ENCODE peak calls at places on chromosomes 16 and 17, in seven cellular contexts. One of them, this sample, is unnamed. For H3K36me3, the result is how much of the 10 kb centered on the place peaks cover.

GRCh38 chr16:15785386-15786059 is 71.3 kb downstream of the MYH11 start:
- DNase-seq in MG63: no peak
- DNase-seq in stomach: no peak
- DNase-seq in iPS DF 6.9: no peak
- DNase-seq in tibial nerve: no peak
- DNase-seq in heart left ventricle: no peak
- DNase-seq in neuronal stem cell: no peak
- DNase-seq in this sample: no peak

GRCh38 chr16:87358250-87358649 is 25.3 kb downstream of the FBXO31 start:
- DNase-seq in neuronal stem cell: no peak
- DNase-seq in MG63: no peak
- DNase-seq in tibial nerve: no peak
- DNase-seq in iPS DF 6.9: no peak
- DNase-seq in heart left ventricle: no peak
- DNase-seq in stomach: no peak
- DNase-seq in this sample: no peak

GRCh38 chr16:22318690-22319358 is 21.6 kb downstream of the POLR3E start:
- DNase-seq in iPS DF 6.9: no peak
- DNase-seq in MG63: peak
- DNase-seq in tibial nerve: peak
- DNase-seq in heart left ventricle: no peak
- DNase-seq in stomach: peak
- DNase-seq in neuronal stem cell: no peak
- DNase-seq in this sample: no peak

GRCh38 chr16:56294014-56294413 is 102.7 kb downstream of the GNAO1 start:
- DNase-seq in heart left ventricle: no peak
- DNase-seq in tibial nerve: no peak
- DNase-seq in neuronal stem cell: no peak
- DNase-seq in MG63: no peak
- DNase-seq in iPS DF 6.9: no peak
- DNase-seq in stomach: no peak
- DNase-seq in this sample: no peak

GRCh38 chr16:68380676-68381362 is 67.5 kb downstream of the SMPD3 start:
- DNase-seq in stomach: no peak
- DNase-seq in iPS DF 6.9: no peak
- DNase-seq in neuronal stem cell: no peak
- DNase-seq in MG63: no peak
- DNase-seq in tibial nerve: no peak
- DNase-seq in heart left ventricle: no peak
- DNase-seq in this sample: no peak

GRCh38 chr17:42120161-42121065 is 754 bp downstream of the KAT2A start:
- DNase-seq in heart left ventricle: no peak
- DNase-seq in neuronal stem cell: no peak
- DNase-seq in iPS DF 6.9: no peak
- DNase-seq in stomach: no peak
- DNase-seq in tibial nerve: no peak
- DNase-seq in MG63: peak
- DNase-seq in this sample: no peak

GRCh38 chr17:58918879-58919278 is 163.2 kb downstream of the PPM1E start:
- DNase-seq in neuronal stem cell: no peak
- DNase-seq in stomach: no peak
- DNase-seq in iPS DF 6.9: no peak
- DNase-seq in tibial nerve: no peak
- DNase-seq in MG63: no peak
- DNase-seq in heart left ventricle: no peak
- DNase-seq in this sample: no peak

GRCh38 chr17:16975266-16975651 is 3.3 kb upstream of the TNFRSF13B start:
- DNase-seq in tibial nerve: no peak
- DNase-seq in stomach: no peak
- DNase-seq in MG63: no peak
- DNase-seq in iPS DF 6.9: no peak
- DNase-seq in neuronal stem cell: no peak
- DNase-seq in heart left ventricle: no peak
- DNase-seq in this sample: no peak

GRCh38 chr16:16050106-16050505 is 100.7 kb downstream of the ABCC1 start:
- DNase-seq in MG63: no peak
- DNase-seq in heart left ventricle: no peak
- DNase-seq in iPS DF 6.9: no peak
- DNase-seq in stomach: no peak
- DNase-seq in tibial nerve: no peak
- DNase-seq in neuronal stem cell: no peak
- DNase-seq in this sample: no peak

GRCh38 chr16:2154533-2155090 is 970 bp upstream of the TRAF7 start:
- DNase-seq in tibial nerve: no peak
- DNase-seq in stomach: no peak
- DNase-seq in neuronal stem cell: no peak
- DNase-seq in MG63: no peak
- DNase-seq in iPS DF 6.9: no peak
- DNase-seq in heart left ventricle: no peak
- DNase-seq in this sample: no peak

GRCh38 chr16:65002265-65002664 is 119.6 kb downstream of the CDH11 start:
- DNase-seq in iPS DF 6.9: no peak
- DNase-seq in MG63: no peak
- DNase-seq in heart left ventricle: no peak
- DNase-seq in neuronal stem cell: no peak
- DNase-seq in tibial nerve: no peak
- DNase-seq in stomach: no peak
- DNase-seq in this sample: no peak
- H3K36me3 ChIP-seq in iPS DF 6.9: under half
- H3K36me3 ChIP-seq in MG63: under half
- H3K36me3 ChIP-seq in heart left ventricle: under half
- H3K36me3 ChIP-seq in neuronal stem cell: under half
- H3K36me3 ChIP-seq in tibial nerve: half or more
- H3K36me3 ChIP-seq in stomach: under half
- H3K36me3 ChIP-seq in this sample: under half

DNA sequence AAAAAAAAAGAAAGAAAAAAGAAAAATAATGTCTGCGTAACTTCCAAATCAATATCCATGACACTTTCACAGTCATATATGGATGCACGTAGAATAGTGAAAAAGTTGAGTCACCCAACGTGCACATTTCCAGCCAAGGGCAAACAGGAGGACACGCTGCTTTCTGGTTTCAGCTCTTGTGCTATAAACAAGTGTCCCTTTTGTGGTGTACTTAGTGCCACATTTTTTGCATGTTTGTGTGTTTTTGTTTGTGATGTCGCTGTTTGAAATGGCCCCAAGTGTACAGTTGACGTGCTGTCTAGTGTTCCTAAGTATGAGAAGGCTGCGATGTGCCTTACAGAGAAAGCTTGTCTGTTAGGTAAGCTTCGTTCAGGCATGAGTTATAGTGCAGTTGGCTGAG is 2.9 kb downstream of the CHD9 start:
- DNase-seq in stomach: no peak
- DNase-seq in neuronal stem cell: no peak
- DNase-seq in heart left ventricle: no peak
- DNase-seq in iPS DF 6.9: no peak
- DNase-seq in tibial nerve: no peak
- DNase-seq in MG63: no peak
- DNase-seq in this sample: no peak
- H3K36me3 ChIP-seq in stomach: under half
- H3K36me3 ChIP-seq in neuronal stem cell: under half
- H3K36me3 ChIP-seq in heart left ventricle: under half
- H3K36me3 ChIP-seq in iPS DF 6.9: under half
- H3K36me3 ChIP-seq in tibial nerve: under half
- H3K36me3 ChIP-seq in MG63: under half
- H3K36me3 ChIP-seq in this sample: under half

DNA sequence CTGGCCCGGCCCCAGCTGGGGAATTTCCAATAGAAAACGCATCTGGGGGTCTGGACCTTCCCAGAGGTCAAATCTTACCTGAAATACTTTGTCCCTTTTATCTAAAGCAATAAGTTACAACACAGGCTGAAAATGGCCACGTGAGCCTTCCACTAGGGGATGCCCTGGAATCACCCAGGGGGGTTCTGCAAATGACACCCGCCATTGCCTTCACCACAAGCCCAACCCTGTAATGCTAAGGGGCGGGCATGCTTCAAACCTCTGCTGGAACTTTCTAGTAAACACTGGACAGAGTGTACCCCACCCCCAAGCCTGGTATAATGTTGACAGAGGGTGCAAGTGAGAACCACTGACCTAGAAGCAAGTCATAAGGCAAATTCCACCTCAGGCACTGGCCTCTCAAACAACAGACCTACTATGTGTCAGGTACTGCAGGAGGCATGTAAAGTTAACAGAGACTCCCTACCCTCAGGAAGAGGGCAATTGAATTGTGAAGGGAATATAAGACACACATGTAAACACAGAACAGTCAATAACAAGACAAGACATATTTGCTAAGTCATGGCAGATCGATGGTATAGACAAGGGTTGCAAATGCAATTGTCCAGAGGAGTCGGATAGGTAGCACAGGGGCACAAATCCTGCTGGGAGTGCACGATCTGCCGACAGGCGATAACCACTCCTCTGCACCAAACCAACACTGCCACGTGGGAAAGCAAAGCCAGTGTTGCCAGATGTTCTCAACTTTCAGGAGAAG is 59.0 kb downstream of the ARHGAP17 start:
- DNase-seq in heart left ventricle: no peak
- DNase-seq in iPS DF 6.9: no peak
- DNase-seq in neuronal stem cell: no peak
- DNase-seq in MG63: no peak
- DNase-seq in stomach: no peak
- DNase-seq in tibial nerve: no peak
- DNase-seq in this sample: no peak
- H3K36me3 ChIP-seq in heart left ventricle: under half
- H3K36me3 ChIP-seq in iPS DF 6.9: under half
- H3K36me3 ChIP-seq in neuronal stem cell: under half
- H3K36me3 ChIP-seq in MG63: half or more
- H3K36me3 ChIP-seq in stomach: half or more
- H3K36me3 ChIP-seq in tibial nerve: half or more
- H3K36me3 ChIP-seq in this sample: under half

GRCh38 chr17:35160354-35161201 is 13.0 kb downstream of the UNC45B start:
- DNase-seq in stomach: no peak
- DNase-seq in MG63: no peak
- DNase-seq in iPS DF 6.9: no peak
- DNase-seq in heart left ventricle: no peak
- DNase-seq in tibial nerve: no peak
- DNase-seq in neuronal stem cell: no peak
- DNase-seq in this sample: no peak
- H3K36me3 ChIP-seq in stomach: under half
- H3K36me3 ChIP-seq in MG63: under half
- H3K36me3 ChIP-seq in iPS DF 6.9: under half
- H3K36me3 ChIP-seq in heart left ventricle: under half
- H3K36me3 ChIP-seq in tibial nerve: under half
- H3K36me3 ChIP-seq in neuronal stem cell: under half
- H3K36me3 ChIP-seq in this sample: under half

DNA sequence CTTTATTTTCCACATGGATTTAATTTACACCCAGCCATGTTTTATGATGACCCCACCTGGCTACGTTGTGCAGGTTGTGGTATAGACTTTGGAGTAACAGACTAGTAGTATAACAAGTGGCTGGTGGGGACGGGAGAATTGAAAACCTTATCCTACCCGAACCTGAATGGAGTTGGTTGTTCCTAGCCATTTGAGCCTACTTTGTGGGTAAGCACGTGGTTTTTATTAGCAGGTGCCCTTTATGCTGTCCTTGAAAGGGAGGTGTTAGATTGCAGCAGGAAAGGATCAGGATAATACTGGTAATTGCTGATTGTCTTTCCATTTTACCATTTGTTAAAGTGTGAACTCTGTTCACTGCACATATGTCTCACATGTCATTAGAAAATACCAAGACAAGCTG is 31.9 kb upstream of the PHAF1 start:
- DNase-seq in neuronal stem cell: no peak
- DNase-seq in tibial nerve: no peak
- DNase-seq in iPS DF 6.9: no peak
- DNase-seq in MG63: no peak
- DNase-seq in heart left ventricle: no peak
- DNase-seq in stomach: no peak
- DNase-seq in this sample: no peak
- H3K36me3 ChIP-seq in neuronal stem cell: under half
- H3K36me3 ChIP-seq in tibial nerve: under half
- H3K36me3 ChIP-seq in iPS DF 6.9: under half
- H3K36me3 ChIP-seq in MG63: under half
- H3K36me3 ChIP-seq in heart left ventricle: under half
- H3K36me3 ChIP-seq in stomach: half or more
- H3K36me3 ChIP-seq in this sample: under half

DNA sequence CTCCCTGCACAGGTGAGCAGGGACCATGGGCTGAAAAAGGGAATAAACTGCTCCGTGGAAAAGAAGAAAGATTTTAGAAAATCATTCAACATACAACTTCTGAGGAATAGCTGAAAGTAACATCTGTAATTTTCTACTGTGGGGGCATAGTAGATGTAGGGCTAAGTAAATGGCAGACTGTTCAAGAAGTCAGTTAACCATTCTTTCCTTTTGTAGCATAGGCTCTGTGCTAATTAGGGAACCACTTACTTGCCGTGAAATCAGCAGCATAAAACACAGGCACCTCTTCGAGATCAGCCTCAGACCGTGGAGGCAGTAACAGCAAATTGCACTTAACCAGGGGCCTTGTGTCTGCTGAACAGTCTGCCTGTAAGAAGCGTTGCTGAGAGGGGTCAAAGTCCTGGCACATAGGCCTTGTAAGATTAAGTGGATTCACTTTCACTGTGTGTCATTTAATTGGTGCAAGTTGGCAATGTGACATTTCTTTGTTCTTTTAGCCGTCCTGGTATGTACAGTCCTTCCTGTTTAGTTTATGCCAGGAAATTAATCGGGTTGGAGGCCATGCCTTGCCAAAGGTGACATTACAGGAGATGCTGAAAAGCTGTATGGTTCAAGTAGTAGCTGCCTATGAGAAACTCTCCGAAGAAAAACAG is 10.4 kb downstream of the COG1 start:
- DNase-seq in tibial nerve: no peak
- DNase-seq in iPS DF 6.9: no peak
- DNase-seq in heart left ventricle: peak
- DNase-seq in stomach: peak
- DNase-seq in neuronal stem cell: no peak
- DNase-seq in MG63: peak
- DNase-seq in this sample: no peak
- H3K36me3 ChIP-seq in tibial nerve: half or more
- H3K36me3 ChIP-seq in iPS DF 6.9: under half
- H3K36me3 ChIP-seq in heart left ventricle: under half
- H3K36me3 ChIP-seq in stomach: half or more
- H3K36me3 ChIP-seq in neuronal stem cell: half or more
- H3K36me3 ChIP-seq in MG63: half or more
- H3K36me3 ChIP-seq in this sample: under half

DNA sequence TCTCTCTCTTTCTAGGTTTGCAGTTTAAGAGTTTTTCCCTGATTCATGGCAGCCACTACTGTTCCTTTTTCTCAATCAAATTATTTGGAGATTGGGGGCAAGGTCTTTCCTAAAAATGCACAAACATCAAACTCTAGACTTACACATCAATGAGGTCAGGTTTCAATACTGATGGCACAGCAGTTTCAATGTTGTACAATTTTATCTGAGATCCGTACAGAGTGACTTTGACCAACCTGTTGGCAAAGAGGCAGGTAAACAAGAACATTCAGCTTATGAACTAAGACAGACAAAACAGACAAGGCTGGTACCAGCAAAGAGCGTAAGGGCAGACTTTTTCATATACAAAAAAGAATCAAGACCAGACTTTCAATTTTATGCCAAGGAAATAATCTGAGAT is 58.0 kb upstream of the GSG1L start:
- DNase-seq in iPS DF 6.9: no peak
- DNase-seq in tibial nerve: no peak
- DNase-seq in stomach: no peak
- DNase-seq in neuronal stem cell: no peak
- DNase-seq in MG63: no peak
- DNase-seq in heart left ventricle: no peak
- DNase-seq in this sample: no peak
- H3K36me3 ChIP-seq in iPS DF 6.9: under half
- H3K36me3 ChIP-seq in tibial nerve: half or more
- H3K36me3 ChIP-seq in stomach: half or more
- H3K36me3 ChIP-seq in neuronal stem cell: under half
- H3K36me3 ChIP-seq in MG63: half or more
- H3K36me3 ChIP-seq in heart left ventricle: under half
- H3K36me3 ChIP-seq in this sample: under half

This sample was measured in BJ.